ENCODE peak calls at places on chromosome 3, in eight cellular contexts. A is cardiac fibroblast; L is GM12878; O is tibial nerve; H is AG09309; R is nephron progenitor cell; F is activated CD8-positive, alpha-beta T cell treated with anti-CD3 and anti-CD28 coated beads for 36 hours; D is upper lobe of right lung. Z is an unnamed sample.

GRCh38 chr3:182384182-182384581 is 409.1 kb upstream of the ATP11B start:
- DNase-seq in A (no peak), L (no peak), O (no peak), H (no peak), R (no peak), F (no peak), D (no peak), Z (no peak)

GRCh38 chr3:16012086-16012485 is 162.4 kb upstream of the GALNT15 start:
- DNase-seq in A (no peak), L (no peak), O (no peak), H (no peak), R (no peak), F (no peak), D (no peak), Z (no peak)

GRCh38 chr3:77102916-77103769 is 63.2 kb downstream of the ROBO2 start:
- DNase-seq in A (no peak), L (no peak), O (no peak), H (no peak), R (no peak), F (no peak), D (no peak), Z (no peak)

GRCh38 chr3:173371848-173372487 is 25.6 kb upstream of the NLGN1 start:
- DNase-seq in A (peak), L (no peak), O (peak), H (no peak), R (peak), F (peak), D (no peak), Z (peak)

GRCh38 chr3:52645549-52645948 is 40.2 kb downstream of the PBRM1 start:
- DNase-seq in A (no peak), L (no peak), O (no peak), H (no peak), R (no peak), F (no peak), D (no peak), Z (no peak)

GRCh38 chr3:173584834-173585831 is 187.6 kb downstream of the NLGN1 start:
- DNase-seq in A (peak), L (no peak), O (peak), H (no peak), R (peak), F (no peak), D (peak), Z (peak)

GRCh38 chr3:136277115-136277514 is 27.0 kb downstream of the PCCB start:
- DNase-seq in A (no peak), L (no peak), O (no peak), H (no peak), R (no peak), F (no peak), D (no peak), Z (no peak)

GRCh38 chr3:191985691-191986090 is 524.7 kb downstream of the PYDC2 start:
- DNase-seq in A (no peak), L (no peak), O (no peak), H (no peak), R (no peak), F (no peak), D (no peak), Z (no peak)

GRCh38 chr3:182803596-182803995 is 10.3 kb downstream of the ATP11B start:
- DNase-seq in A (no peak), L (no peak), O (no peak), H (no peak), R (no peak), F (no peak), D (no peak), Z (no peak)

GRCh38 chr3:23728651-23729117 is 77.1 kb upstream of the UBE2E1 start:
- DNase-seq in A (no peak), L (no peak), O (no peak), H (no peak), R (no peak), F (no peak), D (no peak), Z (no peak)

GRCh38 chr3:151047636-151048035 is 37.8 kb upstream of the MED12L start:
- DNase-seq in A (peak), L (no peak), O (no peak), H (no peak), R (no peak), F (no peak), D (no peak), Z (no peak)

GRCh38 chr3:69761896-69762789 is 22.9 kb downstream of the MITF start:
- DNase-seq in A (peak), L (no peak), O (no peak), H (peak), R (no peak), F (no peak), D (no peak), Z (no peak)

GRCh38 chr3:170714151-170714550 is 128.3 kb upstream of the SLC7A14 start:
- DNase-seq in A (peak), L (no peak), O (no peak), H (no peak), R (no peak), F (no peak), D (no peak), Z (no peak)

GRCh38 chr3:195773956-195774537 is 37.7 kb downstream of the MUC4 start:
- DNase-seq in A (no peak), L (no peak), O (no peak), H (no peak), R (no peak), F (no peak), D (peak), Z (no peak)

GRCh38 chr3:51961607-51962569 is 5.4 kb downstream of the PCBP4 start:
- DNase-seq in A (no peak), L (no peak), O (no peak), H (no peak), R (no peak), F (no peak), D (no peak), Z (no peak)

GRCh38 chr3:12993623-12994356 is 79.4 kb downstream of the IQSEC1 start:
- DNase-seq in A (no peak), L (no peak), O (no peak), H (no peak), R (peak), F (no peak), D (peak), Z (no peak)

GRCh38 chr3:68793750-68794149 is 138.6 kb downstream of the TAFA4 start:
- DNase-seq in A (no peak), L (no peak), O (no peak), H (no peak), R (no peak), F (no peak), D (no peak), Z (no peak)

GRCh38 chr3:49397470-49397869 is 14.3 kb downstream of the RHOA start:
- DNase-seq in A (peak), L (no peak), O (peak), H (no peak), R (no peak), F (no peak), D (no peak), Z (no peak)

GRCh38 chr3:71858493-71859127 is 73.7 kb upstream of the PROK2 start:
- DNase-seq in A (no peak), L (no peak), O (no peak), H (no peak), R (peak), F (no peak), D (no peak), Z (no peak)

GRCh38 chr3:122513386-122514122 is 1.2 kb downstream of the KPNA1 start:
- DNase-seq in A (no peak), L (no peak), O (no peak), H (no peak), R (no peak), F (no peak), D (no peak), Z (no peak)

GRCh38 chr3:120622870-120623718 is 27.0 kb downstream of the NDUFB4 start:
- DNase-seq in A (peak), L (no peak), O (no peak), H (peak), R (peak), F (peak), D (no peak), Z (peak)

GRCh38 chr3:194767430-194768207 is 81.9 kb downstream of the FAM43A start:
- DNase-seq in A (no peak), L (no peak), O (no peak), H (no peak), R (no peak), F (no peak), D (no peak), Z (no peak)

DNA sequence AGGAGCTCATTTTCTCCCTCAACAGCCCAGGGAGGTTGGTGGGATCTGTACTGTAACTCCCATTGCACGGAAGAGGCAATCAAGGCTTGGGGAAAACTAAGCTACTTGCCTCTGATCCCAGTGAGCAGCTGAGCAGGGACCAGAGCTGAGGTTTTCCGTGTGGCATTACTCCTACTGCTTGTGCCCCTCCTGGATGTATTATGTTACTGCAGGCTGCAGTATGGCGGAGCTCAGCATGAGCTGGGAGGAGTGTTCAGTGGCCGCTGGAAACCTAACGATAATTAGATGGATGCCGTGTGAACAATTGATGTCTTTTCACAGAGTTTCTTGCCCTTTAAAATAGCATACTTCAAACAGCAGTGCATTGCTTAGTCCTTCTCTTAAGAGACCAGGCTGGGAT is 2.0 kb upstream of the TPRG1 start:
- DNase-seq in A (no peak), L (no peak), O (no peak), H (no peak), R (no peak), F (no peak), D (no peak), Z (no peak)
- TF ChIP-seq CTCF in A (peak), L (no peak), O (no peak), H (no peak), R (peak), F (no peak), D (no peak), Z (no peak)

GRCh38 chr3:186930143-186930638 is at the start of gene ST6GAL1:
- DNase-seq in A (peak), L (peak), O (no peak), H (no peak), R (peak), F (peak), D (peak), Z (peak)
- TF ChIP-seq CTCF in A (peak), L (peak), O (peak), H (peak), R (peak), F (no peak), D (peak), Z (peak)

DNA sequence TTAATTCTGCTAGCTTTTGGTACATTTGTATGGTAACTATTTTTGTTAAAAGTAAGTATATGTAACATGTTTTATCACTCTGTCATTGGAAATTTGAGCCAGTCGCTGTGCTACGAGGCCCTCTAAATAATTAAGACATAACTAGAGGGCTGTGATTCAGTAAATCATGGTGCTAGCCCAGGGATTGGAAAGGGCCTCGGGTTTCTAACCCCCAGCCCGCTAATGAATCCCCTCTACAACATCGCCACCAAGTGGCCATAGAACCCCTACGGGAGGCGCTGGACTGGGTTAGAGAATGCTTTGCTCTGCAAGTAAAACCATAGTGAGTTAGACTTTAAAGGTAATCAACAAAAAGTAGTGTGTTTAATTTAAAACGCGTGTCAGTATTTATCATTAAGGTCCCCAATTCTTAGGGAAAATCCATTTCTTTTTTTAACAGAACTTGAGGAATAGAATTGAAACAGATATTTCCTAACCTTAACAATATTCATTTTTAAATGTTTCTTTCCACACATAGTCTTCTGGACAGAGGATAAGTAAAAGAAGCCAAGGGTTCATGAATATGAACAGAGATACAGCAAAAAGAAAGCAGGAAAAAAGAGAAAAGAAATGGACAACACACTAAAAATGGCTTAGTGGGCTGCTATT is 744.7 kb downstream of the EPHA3 start:
- DNase-seq in A (peak), L (no peak), O (peak), H (no peak), R (peak), F (peak), D (no peak), Z (no peak)
- TF ChIP-seq CTCF in A (peak), L (peak), O (peak), H (no peak), R (peak), F (no peak), D (peak), Z (peak)

GRCh38 chr3:138945646-138946553 is 1.0 kb downstream of the FOXL2 start:
- DNase-seq in A (no peak), L (no peak), O (no peak), H (no peak), R (peak), F (peak), D (no peak), Z (no peak)
- TF ChIP-seq CTCF in A (peak), L (peak), O (no peak), H (peak), R (peak), F (no peak), D (peak), Z (no peak)

DNA sequence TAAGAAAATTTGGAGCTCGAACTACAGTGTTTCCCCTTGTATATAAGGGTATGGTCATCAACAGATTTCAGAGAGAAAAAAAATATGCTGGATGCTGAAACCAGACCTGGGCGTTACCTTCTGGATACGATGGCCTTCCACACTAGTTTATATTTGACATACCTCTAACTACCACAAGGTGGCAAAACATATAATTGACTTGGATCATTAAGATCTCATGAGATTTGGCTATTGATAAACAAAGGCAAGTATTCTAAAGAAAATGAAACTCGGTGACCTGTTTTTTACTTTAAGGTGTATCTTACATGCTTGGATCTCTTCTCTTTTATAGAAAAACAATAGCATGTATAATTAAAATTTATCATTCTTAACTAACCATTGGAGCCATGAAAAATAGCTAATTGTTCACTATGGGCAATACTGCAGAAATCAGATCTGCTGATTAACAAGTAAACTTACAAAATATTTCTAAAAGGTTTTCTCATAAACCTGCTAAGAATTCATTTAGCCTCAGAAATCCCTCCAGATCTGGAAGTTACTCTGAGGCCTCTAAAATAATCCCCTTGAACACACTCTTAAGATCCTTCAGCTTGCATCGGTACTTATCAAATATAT is 300.6 kb upstream of the KCNH8 start:
- DNase-seq in A (no peak), L (no peak), O (no peak), H (no peak), R (no peak), F (no peak), D (no peak), Z (peak)
- TF ChIP-seq CTCF in A (no peak), L (peak), O (no peak), H (no peak), R (peak), F (peak), D (peak), Z (peak)